ENCODE peak calls at places on chromosomes 7 and 10, in ten cellular contexts. D is BJ; W is epithelial cell of esophagus; O is stimulated activated CD4-positive, alpha-beta T cell treated with anti-CD3 and anti-CD28 coated beads, Interleukin-1b, Interleukin-23, amount 100 ng/mL, for 1 hour; Q is nephron progenitor cell; S is HCT116; K is type B pancreatic cell; N is activated T-helper 1 cell treated with Interleukin-2 at 50 U/mL for 16 hours; M is left ventricle myocardium superior; T is activated T-cell treated with anti-CD3 and anti-CD28 coated beads, Interleukin-2, amount 50 U/mL, for 48 hours. X is an unnamed sample.

GRCh38 chr10:12221323-12222298 is 25.6 kb downstream of the CDC123 start:
- DNase-seq in D (no peak), W (peak), O (no peak), Q (no peak), S (peak), K (no peak), N (no peak), M (no peak), T (no peak), X (no peak)

GRCh38 chr7:7220821-7221220 is 38.5 kb downstream of the C1GALT1 start:
- DNase-seq in D (no peak), W (no peak), O (no peak), Q (no peak), S (no peak), K (no peak), N (no peak), M (no peak), T (no peak), X (no peak)

GRCh38 chr7:5494683-5495561 is 71.3 kb upstream of the TNRC18 start:
- DNase-seq in D (no peak), W (peak), O (peak), Q (peak), S (peak), K (no peak), N (peak), M (peak), T (peak), X (peak)

GRCh38 chr10:14588084-14588937 is 186.4 kb downstream of the FAM107B start:
- DNase-seq in D (peak), W (peak), O (no peak), Q (no peak), S (no peak), K (no peak), N (no peak), M (no peak), T (peak), X (no peak)

GRCh38 chr10:17009228-17009700 is 120.3 kb downstream of the CUBN start:
- DNase-seq in D (no peak), W (peak), O (no peak), Q (no peak), S (no peak), K (no peak), N (no peak), M (no peak), T (no peak), X (no peak)

GRCh38 chr7:149877890-149878522 is 4.2 kb downstream of the ATP6V0E2 start:
- DNase-seq in D (no peak), W (no peak), O (no peak), Q (no peak), S (no peak), K (no peak), N (no peak), M (no peak), T (no peak), X (no peak)

GRCh38 chr7:29196191-29196590 is 1.6 kb downstream of the CHN2 start:
- DNase-seq in D (no peak), W (no peak), O (no peak), Q (no peak), S (no peak), K (no peak), N (no peak), M (no peak), T (no peak), X (no peak)

GRCh38 chr7:26853788-26854393 is 10.5 kb downstream of the SKAP2 start:
- DNase-seq in D (no peak), W (peak), O (no peak), Q (no peak), S (peak), K (no peak), N (no peak), M (no peak), T (no peak), X (no peak)

GRCh38 chr7:38746438-38746837 is 115.3 kb upstream of the AMPH start:
- DNase-seq in D (no peak), W (no peak), O (no peak), Q (no peak), S (no peak), K (no peak), N (no peak), M (no peak), T (no peak), X (no peak)

GRCh38 chr10:116768786-116769185 is 26.4 kb upstream of the HSPA12A start:
- DNase-seq in D (no peak), W (peak), O (no peak), Q (no peak), S (no peak), K (no peak), N (no peak), M (no peak), T (no peak), X (no peak)

GRCh38 chr10:84312816-84313215 is 15.6 kb upstream of the CCSER2 start:
- DNase-seq in D (no peak), W (no peak), O (no peak), Q (no peak), S (no peak), K (no peak), N (no peak), M (no peak), T (no peak), X (no peak)

GRCh38 chr10:79376078-79376628 is 28.9 kb downstream of the PPIF start:
- DNase-seq in D (no peak), W (no peak), O (no peak), Q (no peak), S (no peak), K (peak), N (no peak), M (no peak), T (no peak), X (no peak)

GRCh38 chr10:48577158-48577557 is 27.7 kb downstream of the ARHGAP22 start:
- DNase-seq in D (no peak), W (no peak), O (no peak), Q (no peak), S (no peak), K (no peak), N (no peak), M (no peak), T (no peak), X (no peak)

GRCh38 chr7:27677912-27678612 is 15.4 kb upstream of the HIBADH start:
- DNase-seq in D (peak), W (peak), O (no peak), Q (no peak), S (peak), K (no peak), N (no peak), M (no peak), T (no peak), X (no peak)

GRCh38 chr10:31381766-31382316 is 62.8 kb downstream of the ZEB1 start:
- DNase-seq in D (no peak), W (peak), O (no peak), Q (no peak), S (no peak), K (no peak), N (no peak), M (no peak), T (no peak), X (no peak)

GRCh38 chr7:50436133-50436802 is 13.9 kb downstream of the FIGNL1 start:
- DNase-seq in D (peak), W (peak), O (no peak), Q (no peak), S (no peak), K (no peak), N (no peak), M (no peak), T (no peak), X (no peak)

GRCh38 chr7:36658603-36659516 is 65.4 kb downstream of the AOAH start:
- DNase-seq in D (peak), W (peak), O (no peak), Q (peak), S (no peak), K (no peak), N (no peak), M (no peak), T (no peak), X (no peak)

GRCh38 chr7:44148961-44149550 is 7.9 kb upstream of the MYL7 start:
- DNase-seq in D (no peak), W (no peak), O (no peak), Q (no peak), S (no peak), K (peak), N (no peak), M (no peak), T (no peak), X (no peak)

GRCh38 chr10:26215923-26216576 is 524 bp upstream of the GAD2 start:
- DNase-seq in D (no peak), W (peak), O (no peak), Q (peak), S (no peak), K (no peak), N (no peak), M (peak), T (peak), X (no peak)

GRCh38 chr7:41134242-41134872 is 568.5 kb downstream of the INHBA start:
- DNase-seq in D (peak), W (peak), O (no peak), Q (no peak), S (no peak), K (no peak), N (no peak), M (no peak), T (no peak), X (no peak)

GRCh38 chr7:28889290-28889689 is 68.8 kb downstream of the TRIL start:
- DNase-seq in D (no peak), W (no peak), O (no peak), Q (no peak), S (no peak), K (no peak), N (no peak), M (no peak), T (no peak), X (no peak)

GRCh38 chr7:152848026-152848425 is 88.5 kb downstream of the ACTR3B start:
- DNase-seq in D (no peak), W (no peak), O (no peak), Q (no peak), S (no peak), K (no peak), N (no peak), M (no peak), T (no peak), X (no peak)

GRCh38 chr7:803243-803635 is 29.0 kb upstream of the SUN1 start:
- DNase-seq in D (no peak), W (no peak), O (no peak), Q (no peak), S (no peak), K (no peak), N (no peak), M (no peak), T (no peak), X (no peak)

GRCh38 chr7:1696671-1697498 is 26.8 kb downstream of the ELFN1 start:
- DNase-seq in D (no peak), W (no peak), O (no peak), Q (no peak), S (no peak), K (peak), N (no peak), M (peak), T (no peak), X (no peak)

GRCh38 chr10:90372442-90372841 is 485.4 kb downstream of the HTR7 start:
- DNase-seq in D (no peak), W (no peak), O (no peak), Q (no peak), S (no peak), K (no peak), N (no peak), M (no peak), T (no peak), X (no peak)

GRCh38 chr7:114722562-114722961 is 199.3 kb upstream of the MDFIC start:
- DNase-seq in D (no peak), W (no peak), O (no peak), Q (no peak), S (no peak), K (no peak), N (no peak), M (no peak), T (no peak), X (no peak)

GRCh38 chr10:10589540-10589939 is 428.1 kb upstream of the CELF2 start:
- DNase-seq in D (peak), W (peak), O (no peak), Q (no peak), S (no peak), K (no peak), N (no peak), M (no peak), T (peak), X (no peak)

GRCh38 chr10:95373660-95374059 is 82.9 kb upstream of the PDLIM1 start:
- DNase-seq in D (no peak), W (no peak), O (no peak), Q (no peak), S (no peak), K (no peak), N (no peak), M (no peak), T (no peak), X (no peak)

GRCh38 chr10:98632456-98633150 is 185.9 kb upstream of the HPS1 start:
- DNase-seq in D (no peak), W (no peak), O (no peak), Q (no peak), S (no peak), K (no peak), N (no peak), M (no peak), T (no peak), X (no peak)

GRCh38 chr7:64874562-64875250 is 28.4 kb upstream of the ZNF273 start:
- DNase-seq in D (no peak), W (no peak), O (no peak), Q (no peak), S (no peak), K (no peak), N (no peak), M (no peak), T (no peak), X (no peak)

GRCh38 chr7:70419816-70420215 is 712.1 kb upstream of the GALNT17 start:
- DNase-seq in D (no peak), W (no peak), O (no peak), Q (no peak), S (no peak), K (no peak), N (no peak), M (no peak), T (no peak), X (no peak)